ENCODE peak calls at places on chromosomes 7 and 10, in seven cellular contexts. Q, V, P, H, T, C and R are unnamed samples. For H3K36me3, the result is how much of the 10 kb centered on the place peaks cover.

GRCh38 chr10:119422685-119423509 is 119.6 kb downstream of the RGS10 start:
- DNase-seq in Q (no peak), V (peak), P (no peak), H (no peak), T (no peak), C (no peak), R (no peak)

GRCh38 chr7:12493407-12493806 is 77.1 kb upstream of the SCIN start:
- DNase-seq in Q (no peak), V (no peak), P (no peak), H (no peak), T (peak), C (peak), R (no peak)

GRCh38 chr10:54703086-54703485 is 97.9 kb downstream of the PCDH15 start:
- DNase-seq in Q (no peak), V (no peak), P (no peak), H (no peak), T (peak), C (no peak), R (no peak)

GRCh38 chr7:80760292-80760691 is 121.8 kb downstream of the CD36 start:
- DNase-seq in Q (no peak), V (no peak), P (no peak), H (no peak), T (no peak), C (no peak), R (no peak)

GRCh38 chr10:131495224-131495623 is 183.7 kb upstream of the TCERG1L start:
- DNase-seq in Q (no peak), V (no peak), P (no peak), H (no peak), T (no peak), C (no peak), R (no peak)

GRCh38 chr10:132306951-132307751 is 599 bp downstream of the STK32C start:
- DNase-seq in Q (peak), V (peak), P (peak), H (no peak), T (no peak), C (peak), R (no peak)

GRCh38 chr7:100016209-100016901 is 959 bp downstream of the ZKSCAN1 start:
- DNase-seq in Q (no peak), V (no peak), P (no peak), H (peak), T (peak), C (no peak), R (no peak)

GRCh38 chr7:142807855-142808460 is 37.2 kb downstream of the PRSS2 start:
- DNase-seq in Q (no peak), V (no peak), P (peak), H (no peak), T (peak), C (no peak), R (peak)

GRCh38 chr7:29888006-29888405 is 81.7 kb downstream of the WIPF3 start:
- DNase-seq in Q (no peak), V (no peak), P (no peak), H (no peak), T (no peak), C (no peak), R (no peak)

GRCh38 chr10:100569687-100570517 is 34.2 kb downstream of the HIF1AN start:
- DNase-seq in Q (no peak), V (no peak), P (no peak), H (no peak), T (no peak), C (no peak), R (no peak)

GRCh38 chr10:106635947-106636346 is 528.6 kb downstream of the SORCS1 start:
- DNase-seq in Q (no peak), V (no peak), P (no peak), H (no peak), T (no peak), C (no peak), R (no peak)

GRCh38 chr7:13628231-13629001 is 361.1 kb downstream of the ETV1 start:
- DNase-seq in Q (no peak), V (no peak), P (no peak), H (no peak), T (peak), C (no peak), R (no peak)

GRCh38 chr7:101817031-101817929 is at the start of gene CUX1:
- DNase-seq in Q (peak), V (peak), P (peak), H (peak), T (no peak), C (no peak), R (peak)

GRCh38 chr10:119652361-119652760 is 1.2 kb downstream of the BAG3 start:
- DNase-seq in Q (no peak), V (no peak), P (no peak), H (peak), T (no peak), C (no peak), R (no peak)

GRCh38 chr10:46516660-46517416 is 39.6 kb downstream of the GPRIN2 start:
- DNase-seq in Q (no peak), V (no peak), P (peak), H (peak), T (peak), C (peak), R (no peak)

GRCh38 chr7:28964056-28964455 is 5.9 kb upstream of the TRIL start:
- DNase-seq in Q (no peak), V (no peak), P (no peak), H (no peak), T (no peak), C (no peak), R (no peak)

GRCh38 chr10:4450981-4451501 is 375.0 kb upstream of the AKR1E2 start:
- DNase-seq in Q (no peak), V (no peak), P (no peak), H (no peak), T (no peak), C (no peak), R (no peak)

GRCh38 chr7:47967123-47967522 is 12.3 kb downstream of the HUS1 start:
- DNase-seq in Q (no peak), V (no peak), P (no peak), H (no peak), T (no peak), C (no peak), R (no peak)

GRCh38 chr7:115558186-115558585 is 472.4 kb downstream of the TFEC start:
- DNase-seq in Q (no peak), V (no peak), P (no peak), H (no peak), T (peak), C (no peak), R (no peak)

GRCh38 chr7:74149556-74149955 is 24.6 kb upstream of the EIF4H start:
- DNase-seq in Q (no peak), V (no peak), P (no peak), H (no peak), T (no peak), C (no peak), R (no peak)

GRCh38 chr10:95485030-95485429 is 76.1 kb downstream of the SORBS1 start:
- DNase-seq in Q (no peak), V (no peak), P (no peak), H (no peak), T (no peak), C (no peak), R (no peak)

GRCh38 chr10:8852546-8852945 is 798.1 kb downstream of the GATA3 start:
- DNase-seq in Q (no peak), V (no peak), P (no peak), H (no peak), T (no peak), C (no peak), R (no peak)

GRCh38 chr10:7763929-7764328 is 23.9 kb downstream of the KIN start:
- DNase-seq in Q (no peak), V (no peak), P (no peak), H (no peak), T (no peak), C (no peak), R (no peak)

GRCh38 chr10:72981028-72981881 is 26.6 kb upstream of the PLA2G12B start:
- DNase-seq in Q (no peak), V (no peak), P (no peak), H (no peak), T (no peak), C (no peak), R (no peak)

GRCh38 chr7:1571261-1571650 is 1.4 kb upstream of the PSMG3 start:
- DNase-seq in Q (no peak), V (no peak), P (no peak), H (no peak), T (peak), C (no peak), R (no peak)

GRCh38 chr10:44958196-44958896 is 1.3 kb upstream of the RASSF4 start:
- DNase-seq in Q (no peak), V (no peak), P (no peak), H (peak), T (peak), C (peak), R (no peak)

GRCh38 chr7:104823177-104823576 is 190.8 kb upstream of the KMT2E start:
- DNase-seq in Q (no peak), V (no peak), P (no peak), H (no peak), T (no peak), C (no peak), R (no peak)

GRCh38 chr7:142513221-142513955 is 235.9 kb upstream of the PRSS1 start:
- DNase-seq in Q (no peak), V (no peak), P (no peak), H (no peak), T (no peak), C (no peak), R (no peak)

GRCh38 chr10:32981760-32982159 is 23.7 kb upstream of the ITGB1 start:
- DNase-seq in Q (no peak), V (no peak), P (peak), H (peak), T (peak), C (peak), R (peak)

GRCh38 chr10:5555881-5556280 is 31.1 kb downstream of the CALML3 start:
- DNase-seq in Q (no peak), V (no peak), P (no peak), H (no peak), T (no peak), C (no peak), R (no peak)

GRCh38 chr10:8047452-8048280 is 6.8 kb upstream of the GATA3 start:
- DNase-seq in Q (no peak), V (no peak), P (no peak), H (no peak), T (no peak), C (no peak), R (no peak)

GRCh38 chr7:143974457-143974856 is 19.8 kb downstream of the OR2F1 start:
- DNase-seq in Q (no peak), V (no peak), P (no peak), H (peak), T (no peak), C (no peak), R (no peak)

GRCh38 chr10:70776455-70777005 is 8.6 kb downstream of the TBATA start:
- DNase-seq in Q (no peak), V (no peak), P (no peak), H (no peak), T (no peak), C (no peak), R (no peak)

GRCh38 chr7:84058311-84059076 is 136.1 kb downstream of the SEMA3A start:
- DNase-seq in Q (no peak), V (no peak), P (no peak), H (no peak), T (peak), C (no peak), R (no peak)

GRCh38 chr7:22751341-22751740 is 24.3 kb downstream of the IL6 start:
- DNase-seq in Q (no peak), V (no peak), P (no peak), H (no peak), T (no peak), C (no peak), R (no peak)

GRCh38 chr7:74178632-74179031 is 4.5 kb downstream of the EIF4H start:
- DNase-seq in Q (no peak), V (no peak), P (no peak), H (no peak), T (no peak), C (no peak), R (no peak)

GRCh38 chr10:125095228-125095627 is 65.1 kb downstream of the CTBP2 start:
- DNase-seq in Q (no peak), V (peak), P (no peak), H (no peak), T (no peak), C (no peak), R (no peak)

GRCh38 chr7:73770002-73770859 is at the start of gene CLDN3:
- DNase-seq in Q (no peak), V (no peak), P (no peak), H (peak), T (no peak), C (no peak), R (no peak)

GRCh38 chr10:22686347-22686746 is 28.0 kb downstream of the PIP4K2A start:
- DNase-seq in Q (no peak), V (no peak), P (no peak), H (no peak), T (no peak), C (no peak), R (no peak)

DNA sequence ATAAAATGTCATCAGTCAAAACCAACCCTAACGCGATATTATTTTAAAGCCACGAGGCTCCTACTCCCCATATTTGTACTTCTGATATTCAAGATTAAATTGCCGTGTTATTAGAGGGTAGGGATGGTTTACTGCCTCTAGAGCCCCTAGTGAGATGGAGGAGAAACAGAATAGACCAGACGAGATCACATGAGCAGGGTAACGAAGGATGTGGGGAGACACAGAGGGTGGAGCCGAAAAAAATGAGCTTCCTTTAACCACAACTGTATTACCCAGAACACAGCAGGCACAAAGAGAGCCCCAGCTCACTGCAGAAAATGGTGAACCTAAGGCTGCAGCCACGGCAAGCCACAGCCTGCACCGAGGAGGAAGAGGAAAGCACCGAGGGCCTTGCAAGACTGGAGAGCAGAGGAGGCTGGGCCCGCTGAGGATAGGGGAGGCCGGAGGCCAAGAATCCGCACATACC is 14.3 kb downstream of the ZC3HAV1 start:
- DNase-seq in Q (no peak), V (no peak), P (peak), H (peak), T (no peak), C (no peak), R (peak)
- H3K4me3 ChIP-seq in Q (no peak), V (no peak), P (peak), H (no peak), T (no peak), C (no peak), R (peak)

GRCh38 chr10:97380513-97380912 is 20.6 kb downstream of the RRP12 start:
- DNase-seq in Q (no peak), V (no peak), P (no peak), H (peak), T (no peak), C (no peak), R (no peak)
- H3K36me3 ChIP-seq in Q (half or more), V (under half), P (under half), H (under half), T (under half), C (under half), R (under half)

DNA sequence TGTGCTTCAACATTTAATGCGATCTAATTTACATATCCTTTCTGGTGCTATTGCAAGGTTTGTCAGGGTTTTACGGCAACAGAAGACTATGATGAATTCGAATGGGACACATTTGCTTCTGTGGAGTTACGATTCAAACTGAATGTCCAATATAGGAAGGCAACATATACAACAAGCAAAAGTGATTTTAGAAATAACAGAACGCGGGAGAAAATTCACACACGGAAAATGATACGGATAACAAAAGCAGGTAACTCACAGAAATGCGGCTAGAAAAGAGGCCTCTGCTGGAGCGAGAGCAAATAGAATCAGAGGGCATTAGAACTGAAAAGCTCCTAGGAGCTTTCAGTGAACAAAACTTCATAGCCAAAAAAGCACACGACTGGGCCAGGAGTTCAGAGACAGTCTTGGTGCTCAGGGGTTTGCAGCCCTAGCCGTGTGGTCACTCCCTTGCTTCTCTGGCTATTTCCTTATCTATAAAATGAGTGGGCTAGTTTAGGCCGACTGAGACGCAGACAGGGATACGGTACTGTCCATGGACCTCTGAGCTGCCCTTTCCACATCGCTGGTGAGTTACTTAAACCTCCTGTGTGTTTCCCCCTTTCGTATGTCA is 555 bp upstream of the TAX1BP1 start:
- DNase-seq in Q (no peak), V (no peak), P (no peak), H (peak), T (no peak), C (no peak), R (no peak)
- H3K4me3 ChIP-seq in Q (peak), V (peak), P (peak), H (peak), T (peak), C (peak), R (peak)

GRCh38 chr7:86008898-86009297 is 634.8 kb upstream of the GRM3 start:
- DNase-seq in Q (no peak), V (no peak), P (no peak), H (no peak), T (no peak), C (no peak), R (no peak)

GRCh38 chr7:86002858-86003257 is 640.9 kb upstream of the GRM3 start:
- DNase-seq in Q (no peak), V (no peak), P (no peak), H (no peak), T (no peak), C (no peak), R (no peak)

DNA sequence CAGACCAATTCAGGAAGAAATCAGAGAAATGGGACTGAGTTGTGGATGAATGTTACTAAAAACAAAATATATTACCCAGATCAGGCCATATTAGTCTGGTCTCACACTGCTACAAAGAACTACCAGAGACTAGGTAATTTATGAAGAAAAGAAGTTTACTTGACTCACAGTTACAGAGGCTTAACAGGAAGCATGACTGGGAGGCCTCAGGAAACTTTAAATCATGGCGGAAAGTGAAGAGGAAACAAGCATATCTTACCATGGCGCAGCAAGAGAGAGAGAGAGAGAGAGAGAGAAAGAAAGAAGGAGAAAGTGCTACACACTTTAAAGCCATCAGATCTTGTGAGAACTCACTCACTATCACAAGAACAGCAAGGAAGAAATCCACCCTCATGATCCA is 636.8 kb upstream of the GRM3 start:
- DNase-seq in Q (no peak), V (no peak), P (no peak), H (no peak), T (no peak), C (no peak), R (no peak)
- H3K36me3 ChIP-seq in Q (under half), V (under half), P (under half), H (under half), T (under half), C (under half), R (under half)

GRCh38 chr7:151630349-151630748 is 110.7 kb upstream of the RHEB start:
- DNase-seq in Q (no peak), V (no peak), P (no peak), H (no peak), T (no peak), C (no peak), R (no peak)
- H3K4me3 ChIP-seq in Q (no peak), V (no peak), P (no peak), H (no peak), T (peak), C (no peak), R (no peak)

GRCh38 chr10:6603142-6604125 is 23.4 kb upstream of the PRKCQ start:
- DNase-seq in Q (no peak), V (no peak), P (no peak), H (no peak), T (no peak), C (no peak), R (no peak)

GRCh38 chr10:6612371-6612770 is 32.3 kb upstream of the PRKCQ start:
- DNase-seq in Q (no peak), V (no peak), P (no peak), H (no peak), T (no peak), C (no peak), R (no peak)

GRCh38 chr10:6610647-6611046 is 30.6 kb upstream of the PRKCQ start:
- DNase-seq in Q (no peak), V (no peak), P (no peak), H (no peak), T (no peak), C (no peak), R (no peak)

GRCh38 chr10:6607187-6607586 is 27.1 kb upstream of the PRKCQ start:
- DNase-seq in Q (no peak), V (no peak), P (peak), H (no peak), T (no peak), C (no peak), R (peak)

GRCh38 chr10:6607778-6608177 is 27.7 kb upstream of the PRKCQ start:
- DNase-seq in Q (no peak), V (no peak), P (no peak), H (no peak), T (no peak), C (peak), R (no peak)
- H3K36me3 ChIP-seq in Q (under half), V (under half), P (under half), H (under half), T (under half), C (under half), R (under half)